ENCODE peak calls at places on chromosomes 2 and 18, in ten cellular contexts. D is BJ, N is tibial artery, Y is mammary epithelial cell, A is cardiac fibroblast, H is uterus, M is OCI-LY7, L is AG10803, T is GM12865, K is transverse colon. Q is an unnamed sample.

GRCh38 chr18:77177009-77177408 is 44.4 kb upstream of the MBP start:
- DNase-seq in D (no peak), N (no peak), Y (peak; percentile 54), A (no peak), H (no peak), M (no peak), L (peak; percentile 35), T (no peak), K (no peak), Q (no peak)

GRCh38 chr2:166126014-166126639 is 1.7 kb downstream of the SCN1A start:
- DNase-seq in D (peak; percentile 66), N (no peak), Y (peak; percentile 48), A (peak; percentile 68), H (no peak), M (no peak), L (peak; percentile 87), T (no peak), K (no peak), Q (peak; percentile 10)

GRCh38 chr2:138823651-138824050 is 43.5 kb upstream of the NXPH2 start:
- DNase-seq in D (no peak), N (no peak), Y (no peak), A (no peak), H (no peak), M (no peak), L (no peak), T (no peak), K (no peak), Q (no peak)

GRCh38 chr2:230872151-230872967 is 7.6 kb downstream of the ITM2C start:
- DNase-seq in D (no peak), N (peak; percentile 47), Y (no peak), A (no peak), H (no peak), M (no peak), L (no peak), T (no peak), K (no peak), Q (no peak)

GRCh38 chr2:48566582-48566981 is 36.6 kb downstream of the STON1 start:
- DNase-seq in D (no peak), N (no peak), Y (no peak), A (peak; percentile 56), H (no peak), M (no peak), L (peak; percentile 48), T (no peak), K (no peak), Q (no peak)

GRCh38 chr2:222733846-222734689 is 62.6 kb downstream of the MOGAT1 start:
- DNase-seq in D (no peak), N (no peak), Y (peak; percentile 46), A (peak; percentile 81), H (no peak), M (no peak), L (peak; percentile 65), T (no peak), K (no peak), Q (no peak)

GRCh38 chr2:174836345-174836999 is 72.2 kb upstream of the CHRNA1 start:
- DNase-seq in D (peak; percentile 67), N (no peak), Y (peak; percentile 89), A (peak; percentile 92), H (no peak), M (no peak), L (peak; percentile 95), T (no peak), K (no peak), Q (peak; percentile 91)

GRCh38 chr2:217147751-217148318 is 288.0 kb upstream of the TNP1 start:
- DNase-seq in D (no peak), N (no peak), Y (no peak), A (peak; percentile 6), H (no peak), M (no peak), L (no peak), T (no peak), K (no peak), Q (no peak)

GRCh38 chr2:46411245-46411641 is 68.1 kb upstream of the TMEM247 start:
- DNase-seq in D (no peak), N (no peak), Y (no peak), A (no peak), H (no peak), M (no peak), L (no peak), T (no peak), K (no peak), Q (no peak)

GRCh38 chr2:239397856-239398470 is 2.9 kb downstream of the HDAC4 start:
- DNase-seq in D (no peak), N (no peak), Y (no peak), A (no peak), H (no peak), M (no peak), L (peak; percentile 36), T (no peak), K (no peak), Q (peak; percentile 10)

GRCh38 chr18:45059695-45060094 is 379.0 kb downstream of the SETBP1 start:
- DNase-seq in D (peak; percentile 44), N (no peak), Y (peak; percentile 83), A (peak; percentile 45), H (no peak), M (no peak), L (peak; percentile 61), T (no peak), K (no peak), Q (peak; percentile 17)

GRCh38 chr2:3433339-3433699 is 53.8 kb downstream of the TRAPPC12 start:
- DNase-seq in D (no peak), N (no peak), Y (no peak), A (no peak), H (no peak), M (no peak), L (no peak), T (no peak), K (no peak), Q (no peak)

GRCh38 chr2:235936493-235936892 is 231.7 kb downstream of the GBX2 start:
- DNase-seq in D (no peak), N (peak; percentile 16), Y (no peak), A (peak; percentile 11), H (no peak), M (no peak), L (no peak), T (peak; percentile 9), K (no peak), Q (no peak)

GRCh38 chr2:120558892-120559291 is 176.8 kb upstream of the GLI2 start:
- DNase-seq in D (no peak), N (no peak), Y (no peak), A (no peak), H (no peak), M (no peak), L (no peak), T (no peak), K (no peak), Q (no peak)

GRCh38 chr2:235330775-235331438 is 162.9 kb upstream of the AGAP1 start:
- DNase-seq in D (peak; percentile 2), N (no peak), Y (peak; percentile 78), A (peak; percentile 65), H (no peak), M (no peak), L (peak; percentile 86), T (no peak), K (no peak), Q (peak; percentile 78)

GRCh38 chr18:54780285-54780861 is 47.9 kb upstream of the RAB27B start:
- DNase-seq in D (no peak), N (no peak), Y (no peak), A (no peak), H (no peak), M (no peak), L (no peak), T (no peak), K (no peak), Q (no peak)

GRCh38 chr18:30992231-30992630 is 50.3 kb downstream of the DSC3 start:
- DNase-seq in D (no peak), N (no peak), Y (peak; percentile 90), A (no peak), H (no peak), M (no peak), L (no peak), T (no peak), K (no peak), Q (no peak)

GRCh38 chr2:12700989-12701388 is 15.7 kb upstream of the TRIB2 start:
- DNase-seq in D (no peak), N (no peak), Y (no peak), A (no peak), H (no peak), M (no peak), L (peak; percentile 45), T (no peak), K (no peak), Q (no peak)

GRCh38 chr2:138787053-138787666 is 7.0 kb upstream of the NXPH2 start:
- DNase-seq in D (no peak), N (no peak), Y (peak; percentile 29), A (peak; percentile 53), H (no peak), M (peak; percentile 33), L (peak; percentile 29), T (peak; percentile 42), K (no peak), Q (no peak)

GRCh38 chr18:32576296-32576916 is 105.7 kb upstream of the GAREM1 start:
- DNase-seq in D (no peak), N (no peak), Y (no peak), A (peak; percentile 44), H (no peak), M (peak; percentile 11), L (no peak), T (peak; percentile 4), K (no peak), Q (no peak)
- TF ChIP-seq CTCF in D (peak; percentile 8), N (no peak), Y (peak; percentile 7), A (peak; percentile 33), H (no peak), M (peak; percentile 51), L (peak; percentile 31), T (peak; percentile 7), K (no peak), Q (no peak)

DNA sequence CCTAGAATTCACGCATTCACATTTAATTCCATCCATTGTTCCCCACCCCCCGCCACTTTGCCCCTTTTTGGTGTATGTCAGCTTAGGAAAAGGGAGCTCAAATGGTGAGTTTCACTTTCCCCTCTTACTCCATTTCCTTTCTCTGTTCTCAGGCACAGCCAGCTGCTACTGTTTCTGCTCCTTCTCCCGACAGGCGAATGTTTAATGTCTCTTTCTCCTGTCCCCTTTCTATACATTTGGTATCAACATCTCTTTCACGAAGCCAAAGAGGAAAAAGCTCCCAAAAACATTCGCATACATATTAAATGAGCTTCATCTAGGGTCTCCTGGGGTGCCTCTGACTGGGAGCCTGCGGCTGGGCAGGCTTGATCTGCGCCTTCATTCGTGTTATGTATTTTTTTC is 124.2 kb upstream of the SATB2 start:
- DNase-seq in D (no peak), N (no peak), Y (no peak), A (peak; percentile 24), H (no peak), M (no peak), L (no peak), T (no peak), K (no peak), Q (no peak)
- H3K4me3 ChIP-seq in D (peak overlapping the region; percentile 14), N (peak overlapping the region; percentile 19), Y (no peak overlapping the region), A (no peak overlapping the region), H (peak overlapping the region; percentile 28), M (no peak overlapping the region), L (peak overlapping the region; percentile 51), T (no peak overlapping the region), K (peak overlapping the region; percentile 14), Q (peak overlapping the region; percentile 45)

GRCh38 chr2:38602732-38603401 is at the start of gene HNRNPLL:
- DNase-seq in D (peak; percentile 82), N (peak; percentile 100), Y (peak; percentile 99), A (peak; percentile 99), H (peak; percentile 99), M (peak; percentile 94), L (peak; percentile 98), T (peak; percentile 97), K (peak; percentile 99), Q (peak; percentile 77)
- TF ChIP-seq CTCF in D (no peak), N (no peak), Y (no peak), A (no peak), H (no peak), M (no peak), L (no peak), T (peak; percentile 1), K (no peak), Q (peak; percentile 17)

GRCh38 chr2:240455227-240455718 is 19.8 kb downstream of the GPC1 start:
- DNase-seq in D (no peak), N (no peak), Y (no peak), A (no peak), H (no peak), M (no peak), L (no peak), T (no peak), K (no peak), Q (no peak)
- H3K4me3 ChIP-seq in D (no peak overlapping the region), N (no peak overlapping the region), Y (no peak overlapping the region), A (no peak overlapping the region), H (peak overlapping the region; percentile 11), M (no peak overlapping the region), L (no peak overlapping the region), T (no peak overlapping the region), K (no peak overlapping the region), Q (no peak overlapping the region)

Q was measured in AG04449.